ENCODE peak calls at places on chromosomes 6 and 20, in seven cellular contexts. Z is CD8-positive, alpha-beta T cell; R is ascending aorta; V is brain microvascular endothelial cell; D is HL-60; J is PC-3; K is fibroblast of lung. N is an unnamed sample.

GRCh38 chr20:21534453-21534852 is 20.6 kb upstream of the NKX2-2 start:
- DNase-seq in K (no peak), Z (no peak), J (no peak), R (no peak), D (no peak), V (no peak), N (no peak)

GRCh38 chr6:4371207-4371921 is 236.0 kb upstream of the ECI2 start:
- DNase-seq in V (peak; percentile 87), Z (no peak), D (no peak), J (no peak), K (peak; percentile 57), R (no peak), N (no peak)

GRCh38 chr20:58883243-58883691 is 30.8 kb downstream of the GNAS start:
- DNase-seq in Z (no peak), D (no peak), J (no peak), V (no peak), R (no peak), K (no peak), N (no peak)

GRCh38 chr6:154298297-154298696 is 58.3 kb downstream of the IPCEF1 start:
- DNase-seq in V (no peak), D (no peak), K (peak; percentile 48), R (no peak), J (peak; percentile 81), Z (no peak), N (peak; percentile 33)

GRCh38 chr6:47669684-47670515 is 28.5 kb upstream of the ADGRF4 start:
- DNase-seq in D (no peak), Z (no peak), R (no peak), V (peak; percentile 17), J (no peak), K (peak; percentile 9), N (peak; percentile 89)

GRCh38 chr6:11251553-11252358 is 19.3 kb upstream of the NEDD9 start:
- DNase-seq in R (peak; percentile 92), D (no peak), K (peak; percentile 76), J (peak; percentile 86), Z (no peak), V (peak; percentile 72), N (no peak)

GRCh38 chr6:134117409-134117808 is 65.0 kb upstream of the SLC2A12 start:
- DNase-seq in K (no peak), R (no peak), D (no peak), V (peak; percentile 39), J (no peak), Z (no peak), N (no peak)

GRCh38 chr20:7728373-7728772 is 211.9 kb downstream of the HAO1 start:
- DNase-seq in K (no peak), Z (no peak), J (peak; percentile 50), V (no peak), R (no peak), D (no peak), N (peak; percentile 36)

GRCh38 chr6:113009682-113010081 is 662.6 kb downstream of the RFPL4B start:
- DNase-seq in J (no peak), K (no peak), Z (no peak), V (peak; percentile 41), R (no peak), D (no peak), N (no peak)

GRCh38 chr6:142444388-142444787 is 142.6 kb downstream of the ADGRG6 start:
- DNase-seq in D (no peak), Z (no peak), K (peak; percentile 78), R (no peak), V (no peak), J (peak; percentile 3), N (no peak)

GRCh38 chr6:15621203-15622044 is 41.4 kb downstream of the DTNBP1 start:
- DNase-seq in R (no peak), V (peak; percentile 11), K (no peak), Z (no peak), J (no peak), D (peak; percentile 24), N (no peak)

GRCh38 chr6:43833223-43833995 is 63.4 kb downstream of the VEGFA start:
- DNase-seq in Z (no peak), R (no peak), K (no peak), J (peak; percentile 17), D (no peak), V (peak; percentile 33), N (no peak)

GRCh38 chr6:153852481-153852880 is 186.6 kb upstream of the OPRM1 start:
- DNase-seq in V (no peak), D (no peak), R (no peak), J (no peak), K (no peak), Z (no peak), N (no peak)

GRCh38 chr6:151119823-151120524 is 119.8 kb upstream of the AKAP12 start:
- DNase-seq in V (no peak), Z (no peak), R (no peak), D (no peak), J (no peak), K (no peak), N (no peak)

GRCh38 chr6:141117869-141118268 is 1014.9 kb upstream of the GJE1 start:
- DNase-seq in D (no peak), Z (no peak), V (no peak), J (peak; percentile 49), K (peak; percentile 57), R (no peak), N (no peak)

GRCh38 chr6:1618305-1619105 is 8.8 kb downstream of the FOXC1 start:
- DNase-seq in V (no peak), R (no peak), J (no peak), K (no peak), Z (no peak), D (no peak), N (no peak)

GRCh38 chr6:32132110-32132509 is 2.0 kb upstream of the FKBPL start:
- DNase-seq in R (no peak), K (no peak), J (peak; percentile 51), D (no peak), Z (no peak), V (no peak), N (no peak)

GRCh38 chr20:13119583-13119982 is 101.5 kb upstream of the ISM1 start:
- DNase-seq in J (peak; percentile 87), Z (peak; percentile 24), V (peak; percentile 61), R (no peak), K (peak; percentile 73), D (no peak), N (no peak)

DNA sequence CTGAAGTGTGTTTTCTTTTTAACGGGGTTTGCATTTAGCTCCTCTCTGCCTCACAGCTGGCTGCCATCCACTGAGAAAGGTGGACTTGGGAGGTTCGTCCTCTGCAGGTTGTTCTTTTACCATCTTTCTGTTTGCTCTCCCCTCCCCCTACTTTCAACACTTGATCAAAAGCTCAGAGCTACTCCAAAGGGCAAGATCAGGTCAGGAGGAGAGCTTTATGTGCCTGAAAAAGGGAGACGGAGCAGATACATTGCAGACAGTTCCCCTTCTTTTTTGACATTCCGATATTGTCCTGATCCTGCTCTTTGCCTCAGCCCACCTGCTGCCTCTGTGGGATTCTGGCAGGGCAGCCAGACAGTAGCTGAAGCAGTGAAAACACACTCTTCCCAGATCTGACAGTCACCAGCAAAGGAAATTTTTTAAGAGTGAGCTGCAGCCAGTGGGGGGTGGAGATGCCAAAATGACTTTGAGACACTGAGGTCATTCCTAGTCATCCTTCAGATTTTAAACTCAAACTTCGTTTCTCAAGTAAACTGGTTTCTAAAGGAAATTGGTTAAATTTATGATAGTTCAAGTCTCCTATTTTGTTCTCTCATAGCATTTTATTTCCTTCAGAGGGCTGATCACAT is 26.5 kb downstream of the SMLR1 start:
- DNase-seq in Z (no peak), J (no peak), D (no peak), R (no peak), V (peak; percentile 56), K (no peak), N (no peak)
- H3K27ac ChIP-seq in Z (no peak overlapping the region), J (no peak overlapping the region), D (no peak overlapping the region), R (no peak overlapping the region), V (no peak overlapping the region), K (no peak overlapping the region), N (no peak overlapping the region)

DNA sequence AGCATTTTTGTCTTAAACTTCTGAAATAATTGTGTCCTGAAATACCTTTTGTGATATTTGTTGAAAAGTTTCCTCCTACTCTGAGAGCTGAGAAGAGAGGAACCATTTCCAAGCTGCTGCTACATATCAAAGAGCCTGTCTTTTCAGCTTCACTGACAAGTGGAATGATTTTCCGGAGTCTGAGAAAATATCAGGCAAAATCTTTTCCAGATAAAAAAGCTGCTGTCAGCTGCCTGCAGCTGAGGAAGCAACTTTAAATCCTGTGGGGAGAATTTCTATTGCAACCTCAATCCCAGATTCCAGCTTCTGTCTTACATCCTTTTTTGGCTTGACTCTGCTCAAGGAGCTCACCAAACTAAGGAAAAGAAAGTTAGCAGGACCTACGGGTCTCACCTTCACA is 904.3 kb downstream of the PHF3 start:
- DNase-seq in Z (no peak), D (no peak), V (no peak), J (no peak), K (no peak), R (no peak), N (no peak)
- H3K27ac ChIP-seq in Z (no peak overlapping the region), D (no peak overlapping the region), V (no peak overlapping the region), J (no peak overlapping the region), K (no peak overlapping the region), R (no peak overlapping the region), N (no peak overlapping the region)

DNA sequence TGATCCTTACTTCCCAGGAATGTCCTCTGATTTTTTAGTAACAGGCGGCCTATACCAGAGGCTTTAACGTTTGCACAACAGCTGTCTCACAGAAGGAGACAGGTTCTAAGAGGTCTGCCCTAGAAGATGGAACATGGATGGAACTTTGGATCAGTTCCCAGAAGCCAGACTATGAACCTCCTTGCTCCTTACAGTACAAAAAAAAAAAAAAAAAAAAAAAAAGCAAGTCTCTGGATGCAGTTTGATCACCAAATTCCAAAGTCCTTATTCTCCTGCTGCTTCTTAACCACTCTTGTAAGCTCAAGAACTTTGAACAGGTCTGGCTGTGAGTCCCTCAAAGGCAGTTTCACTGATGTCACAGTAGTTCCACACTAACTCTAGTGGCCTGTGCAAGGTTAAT is 2.0 kb upstream of the TRMT11 start:
- DNase-seq in J (no peak), V (peak; percentile 20), K (peak; percentile 63), R (no peak), Z (no peak), D (no peak), N (no peak)
- H3K27ac ChIP-seq in J (no peak overlapping the region), V (peak overlapping the region; percentile 13), K (peak overlapping the region; percentile 25), R (no peak overlapping the region), Z (no peak overlapping the region), D (no peak overlapping the region), N (no peak overlapping the region)

DNA sequence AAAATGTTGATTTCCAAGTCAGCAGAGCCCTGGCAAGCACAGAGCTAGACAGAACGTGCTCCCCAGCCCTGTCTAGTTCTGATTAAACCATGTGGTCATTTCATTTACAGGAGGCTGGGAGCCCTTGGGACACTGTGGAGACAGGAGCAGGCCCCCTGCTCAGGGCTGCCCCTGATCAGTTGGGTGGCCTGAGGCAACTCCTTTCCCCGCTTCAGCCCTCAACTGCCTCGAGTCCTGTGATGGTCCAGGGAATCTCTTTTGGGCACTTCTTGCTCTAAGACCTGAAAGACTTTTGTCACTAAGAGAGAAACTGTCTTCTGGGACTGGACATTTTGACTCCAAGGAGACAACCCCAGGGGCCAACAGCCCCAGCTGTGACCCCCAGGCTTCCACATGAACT is 13.5 kb downstream of the DYNLRB1 start:
- DNase-seq in J (no peak), D (no peak), K (no peak), V (no peak), Z (no peak), R (peak; percentile 15), N (no peak)
- H3K27ac ChIP-seq in J (no peak overlapping the region), D (no peak overlapping the region), K (no peak overlapping the region), V (no peak overlapping the region), Z (no peak overlapping the region), R (no peak overlapping the region), N (no peak overlapping the region)

N was measured in epithelial cell of prostate.